ENCODE peak calls at places on chromosome 15, in nine cellular contexts. S is sigmoid colon, I is dorsolateral prefrontal cortex, B is kidney epithelial cell, N is HL-60, Q is right cardiac atrium, O is fibroblast of mammary gland, H is heart left ventricle, Y is aorta. L is an unnamed sample.
A peak's percentile ranks its signal among the peaks of the same experiment; 100 is the strongest.

GRCh38 chr15:48794697-48795134 is 16.2 kb downstream of the CEP152 start:
- DNase-seq in N (peak; percentile 32), H (no peak), Y (no peak), S (no peak), Q (no peak), B (no peak), I (no peak), O (no peak), L (peak; percentile 47)

GRCh38 chr15:41777421-41777973 is 3.2 kb downstream of the MAPKBP1 start:
- DNase-seq in N (no peak), Q (no peak), B (no peak), S (no peak), I (no peak), Y (no peak), O (peak; percentile 59), H (no peak), L (no peak)

GRCh38 chr15:66703540-66703941 is 1.5 kb downstream of the SMAD6 start:
- DNase-seq in I (no peak), B (no peak), Q (no peak), S (no peak), O (peak; percentile 40), N (peak; percentile 62), H (peak; percentile 56), Y (peak; percentile 74), L (peak; percentile 50)

GRCh38 chr15:81531971-81532370 is 158.0 kb upstream of the TMC3 start:
- DNase-seq in O (no peak), Q (no peak), N (no peak), H (no peak), B (no peak), S (no peak), I (no peak), Y (no peak), L (no peak)

GRCh38 chr15:43505723-43506122 is 11.7 kb upstream of the MAP1A start:
- DNase-seq in I (no peak), O (no peak), S (no peak), Y (no peak), N (no peak), B (no peak), Q (no peak), H (no peak), L (peak; percentile 63)

GRCh38 chr15:89486726-89487050 is 9.7 kb downstream of the RHCG start:
- DNase-seq in N (peak; percentile 21), S (no peak), Y (peak; percentile 61), O (no peak), H (no peak), B (no peak), I (peak; percentile 58), Q (no peak), L (no peak)

GRCh38 chr15:75544273-75544862 is 34.7 kb downstream of the PTPN9 start:
- DNase-seq in Q (no peak), N (no peak), S (no peak), I (no peak), B (no peak), Y (no peak), H (no peak), O (no peak), L (no peak)

GRCh38 chr15:82952156-82953081 is at the start of gene HOMER2:
- DNase-seq in S (no peak), I (peak; percentile 52), N (no peak), H (peak; percentile 56), O (peak; percentile 5), Q (peak; percentile 23), B (no peak), Y (no peak), L (peak; percentile 31)

GRCh38 chr15:93035953-93036810 is 52.8 kb downstream of the RGMA start:
- DNase-seq in H (no peak), B (no peak), N (peak; percentile 59), Y (peak; percentile 59), S (peak; percentile 69), I (peak; percentile 41), Q (peak; percentile 39), O (peak; percentile 34), L (no peak)

GRCh38 chr15:73017987-73018386 is 34.3 kb upstream of the NEO1 start:
- DNase-seq in Q (no peak), Y (no peak), O (no peak), S (no peak), N (no peak), I (no peak), B (no peak), H (no peak), L (peak; percentile 5)

GRCh38 chr15:73024161-73024560 is 28.1 kb upstream of the NEO1 start:
- DNase-seq in I (no peak), O (no peak), B (no peak), H (no peak), N (no peak), Y (no peak), S (no peak), Q (no peak), L (no peak)

GRCh38 chr15:73021139-73021621 is 31.1 kb upstream of the NEO1 start:
- DNase-seq in I (no peak), S (no peak), H (no peak), O (no peak), B (no peak), Q (no peak), N (no peak), Y (no peak), L (peak; percentile 4)

GRCh38 chr15:73019733-73020132 is 32.5 kb upstream of the NEO1 start:
- DNase-seq in I (no peak), S (no peak), N (no peak), Q (no peak), H (no peak), B (no peak), Y (no peak), O (no peak), L (no peak)

GRCh38 chr15:73022156-73022555 is 30.1 kb upstream of the NEO1 start:
- DNase-seq in Y (no peak), N (no peak), H (no peak), S (no peak), B (no peak), I (no peak), Q (no peak), O (no peak), L (no peak)
- H3K4me3 ChIP-seq in Y (no peak overlapping the region), N (no peak overlapping the region), H (no peak overlapping the region), S (no peak overlapping the region), B (no peak overlapping the region), I (no peak overlapping the region), Q (no peak overlapping the region), O (no peak overlapping the region), L (no peak overlapping the region)

GRCh38 chr15:65099336-65099735 is 15.7 kb downstream of the UBAP1L start:
- DNase-seq in N (no peak), S (no peak), Y (no peak), O (no peak), Q (no peak), B (no peak), H (no peak), I (no peak), L (no peak)

GRCh38 chr15:65102912-65103311 is 12.1 kb downstream of the UBAP1L start:
- DNase-seq in S (no peak), Y (no peak), O (no peak), Q (no peak), B (no peak), I (no peak), N (no peak), H (no peak), L (no peak)

GRCh38 chr15:65100427-65100826 is 14.6 kb downstream of the UBAP1L start:
- DNase-seq in H (no peak), Y (no peak), B (no peak), S (no peak), N (no peak), O (no peak), I (no peak), Q (no peak), L (no peak)

GRCh38 chr15:65101418-65101890 is 13.5 kb downstream of the UBAP1L start:
- DNase-seq in O (peak; percentile 63), Y (peak; percentile 82), B (peak; percentile 9), I (peak; percentile 70), Q (peak; percentile 80), N (peak; percentile 66), H (peak; percentile 74), S (peak; percentile 86), L (peak; percentile 56)

DNA sequence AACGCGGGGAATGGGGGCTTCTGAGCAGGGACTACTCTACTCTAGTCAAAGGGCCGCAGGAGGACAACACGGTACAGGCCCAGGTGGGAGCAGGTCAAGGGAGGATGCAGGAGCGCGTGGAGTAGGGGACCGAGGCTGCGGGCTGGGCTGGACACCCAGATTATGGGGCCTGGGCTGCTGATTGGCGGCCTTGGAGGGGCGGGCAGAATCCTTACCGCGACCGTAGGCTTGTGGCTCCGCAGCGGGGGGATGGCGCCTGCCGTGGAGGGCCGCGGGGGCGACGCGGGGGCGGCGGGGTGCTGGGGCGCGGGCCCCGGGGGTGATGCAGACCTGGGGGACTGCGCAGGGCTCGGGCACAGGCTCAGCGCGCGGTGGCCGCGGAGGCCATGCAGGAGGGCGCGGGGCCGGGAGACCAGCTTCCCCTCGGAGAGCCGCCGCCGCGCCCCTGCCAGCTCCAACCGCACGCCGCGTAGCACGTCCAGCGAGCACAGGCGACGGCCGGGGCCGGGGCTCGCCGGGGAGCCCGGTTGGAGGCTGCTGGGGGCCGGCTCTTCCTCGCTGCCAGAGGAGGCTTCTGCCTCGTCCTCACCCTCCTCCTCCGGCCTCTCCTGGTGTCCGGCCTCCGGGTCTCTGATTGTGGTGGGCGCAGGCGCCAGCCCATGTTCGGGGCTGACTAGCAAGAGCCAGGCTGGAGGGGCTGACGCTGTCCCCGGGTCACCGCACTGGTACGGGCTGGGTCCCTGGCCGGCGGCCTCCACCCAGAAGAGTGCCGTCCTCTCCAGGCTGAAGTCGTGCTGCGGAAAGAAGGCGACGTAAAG is 12.9 kb downstream of the UBAP1L start:
- DNase-seq in O (no peak), H (no peak), Y (no peak), B (no peak), I (no peak), S (peak; percentile 68), Q (no peak), N (no peak), L (no peak)
- H3K4me3 ChIP-seq in O (no peak overlapping the region), H (no peak overlapping the region), Y (no peak overlapping the region), B (no peak overlapping the region), I (no peak overlapping the region), S (no peak overlapping the region), Q (no peak overlapping the region), N (no peak overlapping the region), L (no peak overlapping the region)

DNA sequence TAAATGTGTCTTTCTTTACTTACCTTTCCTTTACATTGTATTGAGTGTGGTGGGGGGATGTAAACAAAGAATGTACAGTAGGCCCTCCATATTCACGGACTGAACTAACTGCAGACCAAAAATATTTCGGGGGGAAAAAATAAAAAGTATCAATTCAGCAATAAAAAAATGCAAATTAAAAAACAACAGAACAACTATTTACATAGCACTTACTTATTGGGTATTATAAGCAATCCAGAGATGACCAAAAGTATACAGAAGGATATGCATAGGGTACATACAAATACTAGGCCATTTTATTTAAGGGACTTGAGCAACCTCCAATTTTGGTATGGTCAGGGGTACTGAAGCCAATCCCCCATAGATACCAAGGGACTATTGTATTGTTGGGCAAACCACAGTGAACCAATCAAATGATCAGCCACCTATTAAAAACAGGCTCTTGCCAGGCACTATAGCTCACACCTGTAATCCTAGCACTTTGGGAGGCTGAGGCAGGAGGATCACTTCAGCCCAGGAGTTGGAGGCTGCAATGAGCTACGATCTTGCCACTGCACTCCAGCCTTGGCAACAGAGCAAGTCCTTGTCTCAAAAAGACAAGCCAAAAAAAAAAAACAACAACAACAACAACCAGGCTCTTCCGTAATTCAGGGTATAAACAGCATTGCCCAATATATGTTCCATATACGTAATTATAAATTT is 1.8 kb downstream of the VPS13C start:
- DNase-seq in O (no peak), H (no peak), I (no peak), Y (no peak), B (no peak), S (no peak), Q (no peak), N (no peak), L (no peak)
- H3K4me3 ChIP-seq in O (no peak overlapping the region), H (peak overlapping the region; percentile 76), I (peak overlapping the region; percentile 97), Y (no peak overlapping the region), B (no peak overlapping the region), S (peak overlapping the region; percentile 95), Q (no peak overlapping the region), N (no peak overlapping the region), L (no peak overlapping the region)

GRCh38 chr15:37041042-37041441 is 59.3 kb downstream of the MEIS2 start:
- DNase-seq in N (no peak), H (no peak), I (no peak), Y (no peak), B (no peak), S (no peak), O (no peak), Q (no peak), L (no peak)
- H3K4me3 ChIP-seq in N (no peak overlapping the region), H (no peak overlapping the region), I (no peak overlapping the region), Y (no peak overlapping the region), B (no peak overlapping the region), S (no peak overlapping the region), O (no peak overlapping the region), Q (no peak overlapping the region), L (no peak overlapping the region)